ENCODE peak calls at places on chromosomes 5 and 9, in ten cellular contexts. D is tibial nerve, Y is HepG2, P is heart left ventricle, R is suprapubic skin, W is breast epithelium, K is A549, G is IMR-90, L is thyroid gland, M is esophagus squamous epithelium. J is an unnamed sample.

GRCh38 chr5:3925935-3926334 is 330.3 kb downstream of the IRX1 start:
- DNase-seq in P (no peak), W (no peak), Y (no peak), K (no peak), R (no peak), L (no peak), D (no peak), M (no peak), G (no peak), J (no peak)

GRCh38 chr5:9927106-9927505 is 297.0 kb upstream of the TAS2R1 start:
- DNase-seq in R (no peak), M (no peak), G (peak), P (no peak), L (peak), D (no peak), W (no peak), K (no peak), Y (no peak), J (no peak)

GRCh38 chr5:115068239-115069086 is 101.2 kb downstream of the TRIM36 start:
- DNase-seq in R (no peak), K (no peak), W (no peak), P (no peak), L (no peak), G (peak), D (no peak), M (no peak), Y (peak), J (peak)

GRCh38 chr9:107213561-107214028 is 69.5 kb upstream of the RAD23B start:
- DNase-seq in K (peak), M (no peak), W (no peak), G (peak), Y (peak), R (no peak), P (no peak), D (no peak), L (peak), J (peak)

GRCh38 chr5:58499951-58500350 is 8.7 kb downstream of the GAPT start:
- DNase-seq in G (no peak), P (no peak), M (no peak), K (no peak), W (no peak), Y (no peak), L (peak), D (no peak), R (no peak), J (no peak)

GRCh38 chr9:130535818-130536521 is 43.4 kb upstream of the FUBP3 start:
- DNase-seq in L (peak), D (no peak), P (peak), Y (peak), K (no peak), M (no peak), G (peak), W (no peak), R (no peak), J (no peak)

GRCh38 chr9:98796364-98797101 is at the start of gene ANKS6:
- DNase-seq in L (peak), P (peak), D (peak), R (no peak), G (peak), K (peak), M (no peak), W (no peak), Y (peak), J (no peak)

GRCh38 chr9:136921718-136922117 is 22.8 kb downstream of the FBXW5 start:
- DNase-seq in G (no peak), W (no peak), Y (no peak), P (peak), L (no peak), K (no peak), R (no peak), M (no peak), D (no peak), J (no peak)

GRCh38 chr9:106784076-106784475 is 78.9 kb upstream of the ZNF462 start:
- DNase-seq in W (no peak), M (no peak), Y (no peak), P (no peak), G (no peak), L (no peak), R (no peak), K (no peak), D (no peak), J (no peak)

GRCh38 chr9:83034026-83034425 is 28.9 kb downstream of the RASEF start:
- DNase-seq in L (no peak), G (peak), Y (no peak), P (no peak), R (no peak), W (no peak), K (no peak), D (no peak), M (no peak), J (no peak)

GRCh38 chr5:141475625-141476131 is at the start of gene PCDHGC3:
- DNase-seq in W (peak), Y (peak), M (peak), K (peak), P (peak), L (peak), D (peak), G (peak), R (peak), J (peak)

GRCh38 chr5:174410716-174411512 is 313.5 kb upstream of the MSX2 start:
- DNase-seq in W (no peak), R (no peak), P (no peak), G (peak), K (peak), D (no peak), Y (no peak), M (no peak), L (no peak), J (no peak)

GRCh38 chr9:8856686-8857329 is 1057.2 kb upstream of the DMAC1 start:
- DNase-seq in R (no peak), W (no peak), Y (no peak), G (no peak), D (no peak), L (no peak), P (no peak), K (no peak), M (no peak), J (no peak)

GRCh38 chr5:669111-669841 is 23.9 kb downstream of the TPPP start:
- DNase-seq in Y (peak), M (no peak), W (peak), D (no peak), L (peak), R (peak), P (peak), G (no peak), K (no peak), J (no peak)

GRCh38 chr9:124658165-124659017 is 112.7 kb downstream of the NR6A1 start:
- DNase-seq in R (peak), G (peak), L (peak), K (peak), Y (peak), W (no peak), M (no peak), D (peak), P (peak), J (peak)

GRCh38 chr5:889075-889710 is 3.4 kb downstream of the BRD9 start:
- DNase-seq in R (no peak), Y (no peak), M (no peak), K (no peak), W (no peak), L (no peak), P (no peak), D (no peak), G (no peak), J (no peak)

GRCh38 chr9:70111641-70112236 is 68.1 kb downstream of the MAMDC2 start:
- DNase-seq in R (no peak), P (no peak), W (no peak), Y (peak), D (no peak), M (no peak), G (peak), K (no peak), L (no peak), J (no peak)

GRCh38 chr9:90916147-90916734 is 114.6 kb downstream of the SYK start:
- DNase-seq in W (no peak), G (peak), L (no peak), Y (no peak), P (no peak), M (no peak), R (no peak), K (no peak), D (no peak), J (no peak)

GRCh38 chr5:109743770-109744212 is 54.1 kb downstream of the MAN2A1 start:
- DNase-seq in P (no peak), Y (peak), G (peak), D (no peak), L (no peak), K (peak), M (no peak), W (no peak), R (no peak), J (no peak)

GRCh38 chr5:102975457-102976182 is 144.3 kb downstream of the GIN1 start:
- DNase-seq in D (no peak), W (no peak), Y (no peak), M (no peak), K (no peak), G (peak), R (no peak), L (no peak), P (no peak), J (no peak)

GRCh38 chr5:98368141-98368540 is 405.3 kb upstream of the RGMB start:
- DNase-seq in K (no peak), G (peak), R (no peak), W (no peak), L (no peak), M (no peak), D (no peak), Y (no peak), P (no peak), J (no peak)

GRCh38 chr9:133372144-133372543 is 3.7 kb downstream of the SURF4 start:
- DNase-seq in L (no peak), K (no peak), Y (no peak), G (no peak), P (no peak), M (no peak), R (no peak), D (no peak), W (no peak), J (no peak)

GRCh38 chr5:14405706-14406553 is 175.7 kb upstream of the OTULINL start:
- DNase-seq in G (no peak), P (no peak), W (no peak), Y (no peak), L (no peak), D (no peak), M (no peak), R (no peak), K (no peak), J (no peak)

GRCh38 chr9:15115041-15115440 is 192.0 kb downstream of the TTC39B start:
- DNase-seq in G (no peak), M (no peak), R (no peak), W (no peak), L (no peak), P (no peak), D (no peak), K (no peak), Y (no peak), J (no peak)

GRCh38 chr5:95599252-95599651 is 20.6 kb upstream of the GPR150 start:
- DNase-seq in D (no peak), Y (no peak), R (no peak), W (no peak), L (no peak), G (no peak), M (no peak), K (no peak), P (no peak), J (no peak)

GRCh38 chr5:158868570-158868969 is 231.1 kb downstream of the EBF1 start:
- DNase-seq in W (no peak), D (no peak), Y (no peak), G (no peak), R (no peak), P (no peak), M (no peak), L (no peak), K (no peak), J (no peak)

GRCh38 chr9:13023498-13023897 is 248.7 kb downstream of the LURAP1L start:
- DNase-seq in M (no peak), R (no peak), K (no peak), L (no peak), D (no peak), Y (peak), G (peak), W (no peak), P (no peak), J (no peak)

GRCh38 chr5:131413605-131414559 is 150.0 kb downstream of the CDC42SE2 start:
- DNase-seq in K (no peak), W (no peak), D (no peak), L (no peak), G (no peak), R (no peak), M (no peak), P (no peak), Y (no peak), J (peak)

GRCh38 chr9:118975736-118976135 is 393.5 kb downstream of the BRINP1 start:
- DNase-seq in M (no peak), W (no peak), D (no peak), K (no peak), L (no peak), R (no peak), Y (no peak), G (no peak), P (no peak), J (no peak)

GRCh38 chr5:130002183-130002582 is 97.9 kb downstream of the CHSY3 start:
- DNase-seq in K (no peak), D (no peak), G (no peak), R (no peak), P (no peak), M (no peak), L (no peak), Y (no peak), W (no peak), J (no peak)

GRCh38 chr9:91503650-91504007 is 80.0 kb upstream of the NFIL3 start:
- DNase-seq in R (no peak), W (no peak), L (no peak), D (no peak), Y (no peak), K (no peak), P (no peak), G (peak), M (no peak), J (no peak)

GRCh38 chr9:89137548-89138462 is 40.8 kb downstream of the SHC3 start:
- DNase-seq in Y (no peak), K (peak), D (peak), G (peak), P (peak), M (no peak), W (peak), R (peak), L (peak), J (no peak)

GRCh38 chr9:88809371-88809770 is 181.9 kb upstream of the S1PR3 start:
- DNase-seq in R (peak), Y (no peak), P (no peak), L (no peak), K (no peak), W (no peak), G (peak), M (no peak), D (no peak), J (no peak)

GRCh38 chr5:18850159-18850558 is 1137.8 kb downstream of the CDH18 start:
- DNase-seq in R (no peak), L (no peak), G (no peak), Y (no peak), W (no peak), M (no peak), K (no peak), P (no peak), D (no peak), J (no peak)

GRCh38 chr9:73810585-73811215 is 659.0 kb downstream of the ANXA1 start:
- DNase-seq in M (no peak), P (no peak), R (no peak), D (no peak), K (no peak), L (no peak), G (no peak), W (no peak), Y (no peak), J (no peak)
- H3K4me3 ChIP-seq in M (no peak), P (no peak), R (no peak), D (no peak), K (no peak), L (no peak), G (no peak), W (no peak), Y (no peak), J (no peak)

GRCh38 chr9:112065781-112066606 is 109.1 kb downstream of the SUSD1 start:
- DNase-seq in W (peak), G (peak), P (no peak), D (no peak), L (peak), Y (no peak), R (no peak), K (no peak), M (no peak), J (no peak)
- TF ChIP-seq POLR2A in W (no peak), G (no peak), P (no peak), D (no peak), L (no peak), Y (no peak), R (no peak), K (no peak), M (no peak), J (no peak)

GRCh38 chr9:121568541-121569265 is 69.1 kb upstream of the GGTA1 start:
- DNase-seq in G (peak), P (peak), M (no peak), W (no peak), Y (no peak), K (no peak), D (no peak), L (no peak), R (no peak), J (no peak)

GRCh38 chr9:121564861-121565260 is 65.2 kb upstream of the GGTA1 start:
- DNase-seq in R (no peak), M (no peak), K (no peak), L (no peak), P (no peak), D (no peak), Y (no peak), W (no peak), G (no peak), J (no peak)

GRCh38 chr9:121567142-121568100 is 67.8 kb upstream of the GGTA1 start:
- DNase-seq in K (no peak), P (no peak), L (no peak), M (no peak), D (no peak), R (no peak), W (no peak), G (peak), Y (no peak), J (no peak)

GRCh38 chr9:121568101-121568460 is 68.4 kb upstream of the GGTA1 start:
- DNase-seq in L (no peak), R (no peak), K (no peak), Y (no peak), P (peak), M (no peak), G (no peak), W (no peak), D (no peak), J (no peak)

GRCh38 chr9:121566401-121567141 is 66.9 kb upstream of the GGTA1 start:
- DNase-seq in P (peak), G (peak), W (no peak), Y (no peak), L (no peak), R (no peak), M (no peak), K (no peak), D (no peak), J (no peak)
- H3K4me3 ChIP-seq in P (peak), G (peak), W (peak), Y (no peak), L (no peak), R (no peak), M (no peak), K (no peak), D (no peak), J (no peak)

GRCh38 chr5:80491296-80491695 is 3.4 kb downstream of the FAM151B start:
- DNase-seq in G (no peak), W (no peak), Y (peak), M (no peak), R (no peak), K (no peak), D (no peak), P (no peak), L (no peak), J (no peak)

GRCh38 chr5:80487444-80487828 is 464 bp upstream of the FAM151B start:
- DNase-seq in D (no peak), M (no peak), Y (no peak), R (no peak), P (no peak), L (no peak), G (no peak), W (no peak), K (no peak), J (no peak)

GRCh38 chr5:80492741-80493140 is 4.8 kb downstream of the FAM151B start:
- DNase-seq in R (no peak), M (no peak), Y (no peak), L (no peak), P (no peak), G (no peak), D (no peak), W (no peak), K (no peak), J (no peak)

GRCh38 chr5:80483636-80484232 is 4.2 kb upstream of the FAM151B start:
- DNase-seq in K (no peak), P (no peak), R (no peak), M (no peak), Y (no peak), D (no peak), W (no peak), L (no peak), G (no peak), J (no peak)

DNA sequence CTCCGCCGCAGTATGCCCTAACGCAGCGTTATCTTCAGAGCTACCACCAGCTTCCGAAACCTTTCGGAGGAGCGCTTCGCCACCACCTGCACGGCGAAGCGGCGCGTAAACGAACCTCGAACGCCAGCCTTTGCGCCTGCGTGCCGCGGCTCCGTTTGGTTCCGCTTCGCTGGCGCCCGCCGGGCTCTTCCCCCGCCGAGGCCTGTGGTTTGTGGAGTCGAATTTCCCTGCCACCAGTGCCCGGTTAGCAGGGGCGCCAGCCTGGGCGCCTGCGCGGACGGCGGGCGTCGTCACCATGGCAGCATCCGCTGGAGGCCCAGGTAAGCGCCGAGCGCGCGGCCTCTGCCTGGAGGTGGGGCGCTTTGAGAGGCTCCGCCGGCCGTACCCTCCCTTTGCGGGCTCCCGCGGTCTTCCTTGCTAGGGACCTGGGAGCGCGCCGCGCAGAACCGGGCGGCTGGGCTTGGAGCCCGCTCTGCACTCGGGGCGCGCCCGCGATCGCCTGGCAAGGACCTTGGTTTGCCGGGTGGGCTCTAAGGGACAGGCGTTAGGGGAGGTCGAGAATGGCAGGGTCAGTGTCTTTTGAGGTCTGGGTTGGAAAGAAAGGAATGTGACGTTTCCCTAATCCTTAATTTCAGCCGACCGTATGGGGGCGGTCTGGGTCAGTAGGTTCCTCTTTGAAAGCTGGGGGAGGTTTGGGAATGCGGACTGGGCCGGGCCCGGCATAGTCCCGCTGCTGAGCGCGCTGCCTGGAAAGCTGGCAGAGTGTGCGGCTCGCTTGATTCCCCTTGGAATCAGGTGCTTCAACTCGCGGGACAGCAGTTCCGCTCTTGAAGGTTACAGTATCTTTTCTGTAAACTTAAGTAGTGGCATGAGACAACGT is at the start of gene FAM151B:
- DNase-seq in Y (peak), K (peak), G (peak), L (peak), D (peak), P (peak), W (peak), R (peak), M (peak), J (peak)
- TF ChIP-seq POLR2A in Y (peak), K (peak), G (peak), L (peak), D (peak), P (peak), W (no peak), R (no peak), M (no peak), J (no peak)

GRCh38 chr5:157649091-157649490 is 3.1 kb downstream of the SOX30 start:
- DNase-seq in L (no peak), G (no peak), M (no peak), K (no peak), D (no peak), R (no peak), Y (no peak), W (no peak), P (no peak), J (no peak)

GRCh38 chr5:157652377-157652692 is at the start of gene SOX30:
- DNase-seq in Y (peak), G (no peak), W (no peak), P (no peak), R (no peak), K (no peak), M (no peak), L (no peak), D (no peak), J (no peak)

GRCh38 chr5:157651011-157651611 is 1.1 kb downstream of the SOX30 start:
- DNase-seq in W (no peak), K (no peak), G (no peak), R (no peak), M (no peak), P (no peak), Y (no peak), L (no peak), D (no peak), J (no peak)

GRCh38 chr5:157648275-157648990 is 3.8 kb downstream of the SOX30 start:
- DNase-seq in D (no peak), Y (no peak), K (no peak), P (no peak), W (no peak), G (peak), R (no peak), L (no peak), M (no peak), J (no peak)

GRCh38 chr5:157651623-157652376 is 438 bp downstream of the SOX30 start:
- DNase-seq in G (no peak), W (peak), M (peak), K (no peak), P (peak), D (no peak), Y (no peak), L (peak), R (no peak), J (peak)
- H3K4me3 ChIP-seq in G (no peak), W (peak), M (peak), K (no peak), P (peak), D (peak), Y (no peak), L (peak), R (peak), J (no peak)

GRCh38 chr5:38660194-38660668 is 103.8 kb upstream of the LIFR start:
- DNase-seq in M (no peak), W (peak), Y (peak), G (no peak), L (no peak), D (no peak), P (peak), K (no peak), R (no peak), J (no peak)
- TF ChIP-seq POLR2A in M (no peak), W (no peak), Y (no peak), G (no peak), L (no peak), D (no peak), P (no peak), K (no peak), R (no peak), J (no peak)